ENCODE peak calls at places on chromosomes 3 and 15, in nine cellular contexts. M is right cardiac atrium, Q is heart left ventricle, F is GM23248, X is stomach, H is upper lobe of left lung, D is aorta, A is upper lobe of right lung, C is AG04450. B is an unnamed sample.

GRCh38 chr15:62119224-62119925 is 45.7 kb downstream of the C2CD4B start:
- DNase-seq in M (no peak), Q (no peak), F (peak; percentile 97), X (no peak), H (no peak), D (no peak), A (no peak), C (peak; percentile 78), B (peak; percentile 98)

GRCh38 chr3:78825858-78826215 is 942.0 kb downstream of the ROBO1 start:
- DNase-seq in M (no peak), Q (no peak), F (peak; percentile 15), X (no peak), H (no peak), D (no peak), A (no peak), C (no peak), B (no peak)

GRCh38 chr15:72117448-72117697 is 577 bp downstream of the MYO9A start:
- DNase-seq in M (peak; percentile 94), Q (peak; percentile 82), F (peak; percentile 95), X (peak; percentile 79), H (peak; percentile 93), D (peak; percentile 90), A (peak; percentile 94), C (peak; percentile 43), B (no peak)

GRCh38 chr3:134030382-134030753 is 643 bp upstream of the SLCO2A1 start:
- DNase-seq in M (no peak), Q (no peak), F (no peak), X (no peak), H (no peak), D (no peak), A (no peak), C (no peak), B (no peak)

GRCh38 chr3:8386221-8386620 is 115.4 kb upstream of the LMCD1 start:
- DNase-seq in M (no peak), Q (no peak), F (peak; percentile 38), X (no peak), H (no peak), D (no peak), A (no peak), C (peak; percentile 7), B (no peak)

GRCh38 chr3:173889522-173890055 is 492.0 kb downstream of the NLGN1 start:
- DNase-seq in M (no peak), Q (no peak), F (peak; percentile 51), X (no peak), H (no peak), D (no peak), A (no peak), C (no peak), B (no peak)

GRCh38 chr3:43919067-43919466 is 228.3 kb downstream of the ABHD5 start:
- DNase-seq in M (no peak), Q (no peak), F (peak; percentile 51), X (no peak), H (no peak), D (no peak), A (no peak), C (no peak), B (no peak)

GRCh38 chr3:99128740-99129505 is 227.4 kb upstream of the DCBLD2 start:
- DNase-seq in M (no peak), Q (no peak), F (peak; percentile 97), X (no peak), H (no peak), D (no peak), A (no peak), C (peak; percentile 74), B (peak; percentile 90)

GRCh38 chr3:126434264-126434590 is 39.5 kb downstream of the CFAP100 start:
- DNase-seq in M (no peak), Q (no peak), F (no peak), X (peak; percentile 20), H (no peak), D (no peak), A (no peak), C (no peak), B (no peak)

GRCh38 chr3:187777331-187778046 is 32.2 kb upstream of the BCL6 start:
- DNase-seq in M (no peak), Q (no peak), F (peak; percentile 44), X (no peak), H (peak; percentile 52), D (no peak), A (no peak), C (no peak), B (peak; percentile 62)

GRCh38 chr3:133662256-133662773 is 574 bp upstream of the TOPBP1 start:
- DNase-seq in M (no peak), Q (no peak), F (peak; percentile 59), X (no peak), H (no peak), D (no peak), A (no peak), C (no peak), B (no peak)

GRCh38 chr3:52887166-52887565 is 10.2 kb downstream of the STIMATE start:
- DNase-seq in M (no peak), Q (peak; percentile 1), F (no peak), X (no peak), H (no peak), D (no peak), A (no peak), C (no peak), B (no peak)
- H3K27ac ChIP-seq in M (no peak overlapping the region), Q (no peak overlapping the region), F (no peak overlapping the region), X (no peak overlapping the region), H (no peak overlapping the region), D (no peak overlapping the region), A (no peak overlapping the region), C (peak overlapping the region; percentile 21), B (no peak overlapping the region)

DNA sequence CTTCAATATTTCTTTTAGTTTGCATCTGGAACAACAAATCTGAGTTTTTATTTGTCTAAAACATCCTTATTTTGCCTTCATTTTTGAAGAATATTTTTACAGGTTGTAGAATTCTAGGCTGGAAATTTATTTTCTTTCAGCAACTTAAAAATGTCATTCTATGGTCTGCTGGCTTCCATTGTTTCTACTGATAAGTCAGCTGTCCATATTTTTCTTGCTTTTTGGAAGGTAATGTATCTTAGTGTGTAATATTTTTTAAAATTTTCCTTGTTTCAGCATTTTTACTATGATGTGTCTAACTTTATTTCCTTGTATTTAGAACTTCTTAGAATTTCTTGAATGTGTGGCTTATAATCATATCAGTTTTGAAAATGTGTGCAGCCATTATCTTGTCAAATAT is 37.0 kb downstream of the SEMA6D start:
- DNase-seq in M (no peak), Q (no peak), F (peak; percentile 16), X (no peak), H (no peak), D (no peak), A (no peak), C (no peak), B (no peak)
- H3K27ac ChIP-seq in M (no peak overlapping the region), Q (no peak overlapping the region), F (no peak overlapping the region), X (no peak overlapping the region), H (no peak overlapping the region), D (no peak overlapping the region), A (no peak overlapping the region), C (no peak overlapping the region), B (no peak overlapping the region)

GRCh38 chr3:66763294-66763693 is 234.8 kb upstream of the KBTBD8 start:
- DNase-seq in M (no peak), Q (no peak), F (peak; percentile 68), X (no peak), H (peak; percentile 30), D (no peak), A (no peak), C (peak; percentile 69), B (peak; percentile 87)

GRCh38 chr3:66761093-66761780 is 236.9 kb upstream of the KBTBD8 start:
- DNase-seq in M (no peak), Q (no peak), F (no peak), X (no peak), H (no peak), D (no peak), A (no peak), C (no peak), B (no peak)

GRCh38 chr3:66762888-66763287 is 235.2 kb upstream of the KBTBD8 start:
- DNase-seq in M (no peak), Q (no peak), F (no peak), X (no peak), H (no peak), D (no peak), A (no peak), C (no peak), B (no peak)
- H3K27ac ChIP-seq in M (no peak overlapping the region), Q (no peak overlapping the region), F (no peak overlapping the region), X (no peak overlapping the region), H (no peak overlapping the region), D (no peak overlapping the region), A (no peak overlapping the region), C (no peak overlapping the region), B (no peak overlapping the region)

DNA sequence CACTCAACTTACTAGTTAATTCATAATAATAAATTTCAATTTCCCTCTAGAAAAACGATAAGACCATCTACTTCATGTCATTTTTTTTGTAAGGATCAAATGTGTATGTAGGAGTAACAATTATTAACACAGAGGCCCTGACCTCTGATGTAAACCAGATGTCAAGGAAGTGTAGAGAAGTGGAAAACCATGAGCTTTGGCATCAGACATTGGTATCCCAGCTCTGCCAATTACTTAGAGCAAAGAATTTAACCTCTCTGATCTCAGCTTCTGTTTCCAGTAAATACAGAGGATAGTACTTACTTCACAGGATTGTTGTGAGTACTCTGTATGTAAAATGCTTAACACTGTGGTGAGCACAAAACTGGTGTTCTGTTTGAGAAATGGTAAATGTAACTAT is 17.5 kb downstream of the AQR start:
- DNase-seq in M (no peak), Q (no peak), F (peak; percentile 31), X (no peak), H (no peak), D (no peak), A (no peak), C (no peak), B (no peak)
- H3K27ac ChIP-seq in M (no peak overlapping the region), Q (no peak overlapping the region), F (peak overlapping the region; percentile 5), X (no peak overlapping the region), H (no peak overlapping the region), D (no peak overlapping the region), A (no peak overlapping the region), C (no peak overlapping the region), B (no peak overlapping the region)

GRCh38 chr3:11589706-11590105 is 54.0 kb downstream of the VGLL4 start:
- DNase-seq in M (no peak), Q (no peak), F (no peak), X (no peak), H (no peak), D (no peak), A (no peak), C (no peak), B (no peak)

GRCh38 chr3:11587766-11588165 is 55.9 kb downstream of the VGLL4 start:
- DNase-seq in M (no peak), Q (no peak), F (no peak), X (no peak), H (no peak), D (no peak), A (no peak), C (no peak), B (no peak)

GRCh38 chr3:11591006-11591360 is 52.7 kb downstream of the VGLL4 start:
- DNase-seq in M (no peak), Q (no peak), F (peak; percentile 71), X (no peak), H (no peak), D (no peak), A (no peak), C (no peak), B (no peak)

GRCh38 chr3:11588755-11589154 is 55.0 kb downstream of the VGLL4 start:
- DNase-seq in M (no peak), Q (no peak), F (no peak), X (no peak), H (no peak), D (no peak), A (no peak), C (no peak), B (no peak)

GRCh38 chr3:11588338-11588737 is 55.4 kb downstream of the VGLL4 start:
- DNase-seq in M (no peak), Q (no peak), F (no peak), X (no peak), H (no peak), D (no peak), A (no peak), C (no peak), B (no peak)
- H3K27ac ChIP-seq in M (peak overlapping the region; percentile 51), Q (peak overlapping the region; percentile 81), F (no peak overlapping the region), X (no peak overlapping the region), H (no peak overlapping the region), D (peak overlapping the region; percentile 23), A (peak overlapping the region; percentile 32), C (no peak overlapping the region), B (no peak overlapping the region)

B was measured in epithelial cell of prostate.